ENCODE peak calls at places on chromosomes 3 and 15, in ten cellular contexts. K is activated CD4-positive, alpha-beta memory T cell treated with anti-CD3 and anti-CD28 coated beads, Interleukin-2, amount 10 ng/mL, durations not matched to agents 7 days and 5 days; Z is MCF 10A; S is cardiac fibroblast; X is iPS-NIHi11; I is foreskin fibroblast; H is activated T-helper 1 cell treated with anti-CD3 and anti-CD28 coated beads, Interleukin-12 subunit alpha, Interleukin-12 subunit beta, Interleukin-2, Interleukin-4 antibody, amounts not matched to agents 30 ng/mL and 10 ng/mL and 1 ng/mL, durations not matched to agents 14 hours and 24 hours and 36 hours; F is NCI-H1930; J is AG10803; N is anterior cingulate cortex. E is an unnamed sample.

GRCh38 chr3:70606018-70606417 is 293.6 kb upstream of the MDFIC2 start:
- DNase-seq in K (no peak), Z (no peak), S (no peak), X (peak), I (no peak), H (no peak), F (peak), J (no peak), N (no peak), E (no peak)

GRCh38 chr3:198071602-198072285 is 111.7 kb downstream of the LMLN start:
- DNase-seq in K (peak), Z (peak), S (peak), X (peak), I (peak), H (peak), F (no peak), J (peak), N (no peak), E (no peak)

GRCh38 chr3:196995027-196995426 is 26.4 kb upstream of the PIGZ start:
- DNase-seq in K (no peak), Z (no peak), S (no peak), X (no peak), I (no peak), H (no peak), F (no peak), J (no peak), N (no peak), E (no peak)

GRCh38 chr3:50352762-50353161 is 2.1 kb downstream of the CYB561D2 start:
- DNase-seq in K (no peak), Z (no peak), S (peak), X (no peak), I (peak), H (no peak), F (no peak), J (no peak), N (no peak), E (no peak)

GRCh38 chr15:94414921-94415320 is 183.6 kb downstream of the MCTP2 start:
- DNase-seq in K (no peak), Z (no peak), S (no peak), X (no peak), I (no peak), H (no peak), F (no peak), J (no peak), N (no peak), E (no peak)

GRCh38 chr3:42652611-42653302 is 740 bp upstream of the ZBTB47 start:
- DNase-seq in K (peak), Z (peak), S (peak), X (peak), I (peak), H (no peak), F (no peak), J (peak), N (no peak), E (no peak)

GRCh38 chr3:23668430-23668904 is 137.3 kb upstream of the UBE2E1 start:
- DNase-seq in K (no peak), Z (peak), S (peak), X (no peak), I (peak), H (no peak), F (no peak), J (peak), N (no peak), E (no peak)

GRCh38 chr3:139312959-139313358 is 30.9 kb upstream of the MRPS22 start:
- DNase-seq in K (no peak), Z (peak), S (peak), X (no peak), I (peak), H (no peak), F (no peak), J (peak), N (no peak), E (no peak)

GRCh38 chr3:188574885-188575284 is 420.9 kb downstream of the LPP start:
- DNase-seq in K (no peak), Z (no peak), S (no peak), X (no peak), I (no peak), H (no peak), F (no peak), J (no peak), N (no peak), E (no peak)

GRCh38 chr15:92655178-92655995 is at the start of gene FAM174B:
- DNase-seq in K (peak), Z (no peak), S (no peak), X (peak), I (no peak), H (no peak), F (no peak), J (peak), N (peak), E (peak)

GRCh38 chr3:100141576-100141975 is 27.3 kb upstream of the FILIP1L start:
- DNase-seq in K (no peak), Z (no peak), S (no peak), X (no peak), I (no peak), H (no peak), F (no peak), J (peak), N (no peak), E (no peak)

GRCh38 chr15:40045572-40046217 is 6.7 kb upstream of the SRP14 start:
- DNase-seq in K (no peak), Z (no peak), S (no peak), X (no peak), I (no peak), H (no peak), F (no peak), J (no peak), N (no peak), E (no peak)

GRCh38 chr15:61157933-61158332 is 71.2 kb downstream of the RORA start:
- DNase-seq in K (no peak), Z (no peak), S (peak), X (no peak), I (no peak), H (no peak), F (no peak), J (peak), N (no peak), E (no peak)

GRCh38 chr3:31213869-31214486 is 318.7 kb upstream of the STT3B start:
- DNase-seq in K (peak), Z (no peak), S (no peak), X (no peak), I (no peak), H (peak), F (no peak), J (no peak), N (no peak), E (no peak)

GRCh38 chr3:14063152-14063551 is 61.5 kb downstream of the CHCHD4 start:
- DNase-seq in K (no peak), Z (no peak), S (no peak), X (no peak), I (no peak), H (no peak), F (no peak), J (no peak), N (no peak), E (no peak)

GRCh38 chr3:194054540-194054939 is 81.4 kb upstream of the HES1 start:
- DNase-seq in K (no peak), Z (no peak), S (no peak), X (no peak), I (no peak), H (no peak), F (no peak), J (no peak), N (no peak), E (no peak)

GRCh38 chr3:55817177-55817576 is 330.1 kb upstream of the WNT5A start:
- DNase-seq in K (no peak), Z (no peak), S (no peak), X (no peak), I (no peak), H (no peak), F (no peak), J (no peak), N (no peak), E (no peak)

GRCh38 chr3:13595485-13595884 is 46.6 kb downstream of the FBLN2 start:
- DNase-seq in K (no peak), Z (no peak), S (no peak), X (no peak), I (no peak), H (no peak), F (no peak), J (no peak), N (no peak), E (no peak)

GRCh38 chr15:70420421-70421196 is 322.9 kb upstream of the TLE3 start:
- DNase-seq in K (no peak), Z (no peak), S (no peak), X (peak), I (no peak), H (no peak), F (no peak), J (no peak), N (no peak), E (no peak)

GRCh38 chr15:99123706-99124451 is 19.0 kb downstream of the SYNM start:
- DNase-seq in K (no peak), Z (peak), S (peak), X (peak), I (peak), H (no peak), F (no peak), J (peak), N (peak), E (peak)

GRCh38 chr3:74267583-74268184 is 346.8 kb downstream of the CNTN3 start:
- DNase-seq in K (no peak), Z (peak), S (peak), X (peak), I (peak), H (no peak), F (no peak), J (peak), N (peak), E (peak)

GRCh38 chr3:51375571-51375970 is 9.5 kb upstream of the MANF start:
- DNase-seq in K (no peak), Z (no peak), S (no peak), X (no peak), I (no peak), H (no peak), F (no peak), J (no peak), N (no peak), E (no peak)

GRCh38 chr3:13502791-13503060 is 22.6 kb downstream of the HDAC11 start:
- DNase-seq in K (no peak), Z (no peak), S (no peak), X (no peak), I (no peak), H (no peak), F (no peak), J (no peak), N (no peak), E (no peak)